ENCODE peak calls at places on chromosome X, in five cellular contexts. One of them, this sample, is unnamed.

GRCh38 chrX:140866446-140866845 is 135.9 kb upstream of the SPANXB1 start:
- DNase-seq in tibial nerve: no peak
- DNase-seq in psoas muscle: no peak
- DNase-seq in stomach: no peak
- DNase-seq in transverse colon: no peak
- DNase-seq in this sample: no peak

GRCh38 chrX:132612990-132613564 is 124.2 kb upstream of the MBNL3 start:
- DNase-seq in stomach: peak; percentile 56
- DNase-seq in tibial nerve: peak; percentile 19
- DNase-seq in transverse colon: peak; percentile 27
- DNase-seq in psoas muscle: peak; percentile 67
- DNase-seq in this sample: no peak

GRCh38 chrX:18461431-18461830 is 36.0 kb downstream of the CDKL5 start:
- DNase-seq in tibial nerve: no peak
- DNase-seq in stomach: no peak
- DNase-seq in psoas muscle: no peak
- DNase-seq in transverse colon: no peak
- DNase-seq in this sample: no peak

GRCh38 chrX:37767438-37767837 is 12.4 kb upstream of the CYBB start:
- DNase-seq in psoas muscle: no peak
- DNase-seq in transverse colon: no peak
- DNase-seq in stomach: no peak
- DNase-seq in tibial nerve: no peak
- DNase-seq in this sample: no peak

GRCh38 chrX:22220941-22221340 is 51.8 kb upstream of the CBLL2 start:
- DNase-seq in stomach: no peak
- DNase-seq in transverse colon: no peak
- DNase-seq in psoas muscle: no peak
- DNase-seq in tibial nerve: no peak
- DNase-seq in this sample: no peak

GRCh38 chrX:12149670-12150407 is 11.6 kb downstream of the FRMPD4 start:
- DNase-seq in stomach: no peak
- DNase-seq in transverse colon: no peak
- DNase-seq in tibial nerve: no peak
- DNase-seq in psoas muscle: no peak
- DNase-seq in this sample: no peak

GRCh38 chrX:3393168-3393567 is 46.7 kb upstream of the MXRA5 start:
- DNase-seq in stomach: no peak
- DNase-seq in psoas muscle: no peak
- DNase-seq in transverse colon: no peak
- DNase-seq in tibial nerve: no peak
- DNase-seq in this sample: no peak

GRCh38 chrX:103446665-103447302 is 70.4 kb downstream of the BEX3 start:
- DNase-seq in tibial nerve: no peak
- DNase-seq in stomach: no peak
- DNase-seq in transverse colon: no peak
- DNase-seq in psoas muscle: no peak
- DNase-seq in this sample: no peak

DNA sequence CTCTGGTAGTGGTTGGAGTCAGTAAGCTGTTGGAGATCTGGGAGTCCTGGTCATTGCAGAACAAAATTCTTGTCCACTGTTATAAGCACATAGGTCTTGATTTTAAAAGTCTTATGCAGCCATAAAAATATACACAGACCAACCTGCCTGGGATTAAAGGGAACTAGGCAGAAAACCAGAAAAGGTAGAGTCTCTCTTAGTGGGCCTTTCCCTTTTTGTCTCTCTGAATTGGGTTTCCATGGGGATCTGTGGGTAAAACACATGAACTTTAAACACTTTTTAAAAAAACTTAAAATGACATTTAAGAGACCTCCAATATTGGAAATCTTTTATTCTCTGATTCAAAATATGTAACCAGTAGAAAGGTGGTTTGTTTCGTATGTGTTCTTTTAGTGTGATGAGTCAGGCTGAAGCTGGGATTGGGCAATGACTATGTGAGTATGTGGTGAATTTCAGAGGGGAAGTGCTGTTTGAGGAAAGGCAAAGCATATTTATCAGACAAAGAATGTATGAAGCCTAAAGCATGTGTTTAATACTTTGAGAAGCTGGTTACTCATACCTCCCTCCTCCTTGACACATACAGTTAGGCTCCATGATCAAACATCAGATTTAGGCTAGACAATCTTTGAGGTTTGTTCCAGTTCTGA is 29.6 kb downstream of the SLC16A2 start:
- DNase-seq in stomach: no peak
- DNase-seq in psoas muscle: no peak
- DNase-seq in tibial nerve: no peak
- DNase-seq in transverse colon: no peak
- DNase-seq in this sample: peak; percentile 6
- H3K4me1 ChIP-seq in stomach: peaks cover 3% of the 10 kb centered on the region
- H3K4me1 ChIP-seq in psoas muscle: no peaks in the 10 kb centered on the region
- H3K4me1 ChIP-seq in tibial nerve: no peaks in the 10 kb centered on the region
- H3K4me1 ChIP-seq in transverse colon: no peaks in the 10 kb centered on the region
- H3K4me1 ChIP-seq in this sample: no peaks in the 10 kb centered on the region

GRCh38 chrX:120269379-120270035 is 18.9 kb downstream of the ZBTB33 start:
- DNase-seq in tibial nerve: no peak
- DNase-seq in transverse colon: no peak
- DNase-seq in psoas muscle: no peak
- DNase-seq in stomach: no peak
- DNase-seq in this sample: no peak
- TF ChIP-seq CTCF in tibial nerve: no peak
- TF ChIP-seq CTCF in transverse colon: no peak
- TF ChIP-seq CTCF in psoas muscle: no peak
- TF ChIP-seq CTCF in stomach: no peak
- TF ChIP-seq CTCF in this sample: no peak

DNA sequence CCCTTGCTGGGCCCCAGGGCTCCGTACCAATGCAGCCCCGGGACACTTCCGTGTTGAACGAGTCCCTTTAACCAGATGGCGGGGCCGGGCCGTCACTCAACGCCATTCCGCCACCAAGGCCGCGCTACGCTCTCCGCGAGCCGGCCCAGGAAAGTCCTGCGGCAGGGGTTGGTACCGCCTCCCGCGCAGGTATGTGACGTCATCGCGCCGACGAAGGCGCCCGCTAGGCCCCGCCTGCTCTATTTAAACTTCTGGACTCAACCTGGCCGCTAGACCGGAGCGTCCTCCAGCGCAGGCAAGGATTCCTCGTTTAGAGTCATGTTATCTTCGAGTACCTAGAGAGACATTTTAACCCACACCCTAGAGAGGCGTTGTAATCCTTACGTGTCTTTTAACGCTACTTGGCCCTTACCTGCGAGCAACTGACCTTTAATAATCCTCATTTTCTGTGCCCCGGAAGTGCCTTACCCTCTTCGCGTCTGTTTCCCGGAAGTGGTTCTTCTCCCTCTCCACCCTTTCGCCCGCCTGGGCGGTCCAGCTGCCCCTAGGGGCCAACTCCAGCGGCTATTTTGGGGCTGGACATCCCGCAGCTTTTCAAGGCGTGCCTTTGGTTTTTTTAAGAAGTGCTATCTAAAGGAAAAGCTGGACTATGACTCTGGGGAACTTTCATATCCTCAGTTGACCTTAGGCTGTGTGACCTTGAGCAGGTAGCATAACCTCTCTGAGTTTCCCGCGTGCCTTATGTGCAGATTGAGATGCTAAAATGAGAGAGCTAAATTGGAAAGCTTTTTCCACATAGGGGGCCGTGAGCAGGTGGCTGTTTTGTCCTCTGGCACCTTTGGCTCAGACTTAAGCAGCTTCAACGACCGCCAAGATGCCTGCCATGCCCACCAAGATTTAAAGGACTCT is at the start of gene PNPLA4:
- DNase-seq in tibial nerve: peak; percentile 26
- DNase-seq in transverse colon: peak; percentile 93
- DNase-seq in psoas muscle: peak; percentile 89
- DNase-seq in stomach: peak; percentile 93
- DNase-seq in this sample: peak; percentile 10
- H3K4me3 ChIP-seq in tibial nerve: peak within 1 kb of the TSS; percentile 54
- H3K4me3 ChIP-seq in transverse colon: peak within 1 kb of the TSS; percentile 48
- H3K4me3 ChIP-seq in psoas muscle: peak within 1 kb of the TSS; percentile 68
- H3K4me3 ChIP-seq in stomach: peak within 1 kb of the TSS; percentile 65
- H3K4me3 ChIP-seq in this sample: peak within 1 kb of the TSS; percentile 78

GRCh38 chrX:119067023-119067739 is 5.6 kb upstream of the CT47C1 start:
- DNase-seq in psoas muscle: peak; percentile 60
- DNase-seq in tibial nerve: peak; percentile 16
- DNase-seq in stomach: peak; percentile 57
- DNase-seq in transverse colon: peak; percentile 52
- DNase-seq in this sample: peak; percentile 11
- H3K4me1 ChIP-seq in psoas muscle: no peaks in the 10 kb centered on the region
- H3K4me1 ChIP-seq in tibial nerve: no peaks in the 10 kb centered on the region
- H3K4me1 ChIP-seq in stomach: no peaks in the 10 kb centered on the region
- H3K4me1 ChIP-seq in transverse colon: no peaks in the 10 kb centered on the region
- H3K4me1 ChIP-seq in this sample: no peaks in the 10 kb centered on the region

GRCh38 chrX:6225307-6226052 is 3.2 kb downstream of the NLGN4X start:
- DNase-seq in transverse colon: no peak
- DNase-seq in psoas muscle: no peak
- DNase-seq in tibial nerve: no peak
- DNase-seq in stomach: no peak
- DNase-seq in this sample: no peak
- TF ChIP-seq CTCF in transverse colon: no peak
- TF ChIP-seq CTCF in psoas muscle: no peak
- TF ChIP-seq CTCF in tibial nerve: peak; percentile 14
- TF ChIP-seq CTCF in stomach: no peak
- TF ChIP-seq CTCF in this sample: no peak

GRCh38 chrX:70455366-70456202 is 10.9 kb downstream of the DLG3 start:
- DNase-seq in stomach: no peak
- DNase-seq in psoas muscle: no peak
- DNase-seq in transverse colon: peak; percentile 54
- DNase-seq in tibial nerve: no peak
- DNase-seq in this sample: no peak

GRCh38 chrX:70454441-70455365 is 10.1 kb downstream of the DLG3 start:
- DNase-seq in transverse colon: peak; percentile 91
- DNase-seq in tibial nerve: peak; percentile 34
- DNase-seq in psoas muscle: no peak
- DNase-seq in stomach: peak; percentile 88
- DNase-seq in this sample: no peak

GRCh38 chrX:70452143-70452733 is 7.6 kb downstream of the DLG3 start:
- DNase-seq in transverse colon: peak; percentile 68
- DNase-seq in stomach: peak; percentile 64
- DNase-seq in psoas muscle: peak; percentile 74
- DNase-seq in tibial nerve: peak; percentile 23
- DNase-seq in this sample: no peak

GRCh38 chrX:70453024-70453618 is 8.5 kb downstream of the DLG3 start:
- DNase-seq in psoas muscle: no peak
- DNase-seq in stomach: no peak
- DNase-seq in tibial nerve: no peak
- DNase-seq in transverse colon: no peak
- DNase-seq in this sample: no peak

GRCh38 chrX:70456256-70456655 is 11.6 kb downstream of the DLG3 start:
- DNase-seq in tibial nerve: no peak
- DNase-seq in transverse colon: no peak
- DNase-seq in psoas muscle: no peak
- DNase-seq in stomach: no peak
- DNase-seq in this sample: no peak
- H3K4me3 ChIP-seq in tibial nerve: peak overlapping the region; percentile 60
- H3K4me3 ChIP-seq in transverse colon: peak overlapping the region; percentile 47
- H3K4me3 ChIP-seq in psoas muscle: no peak overlapping the region
- H3K4me3 ChIP-seq in stomach: peak overlapping the region; percentile 56
- H3K4me3 ChIP-seq in this sample: no peak overlapping the region